ENCODE peak calls at places on chromosomes 13 and 19, in four cellular contexts. One of them, this sample, is unnamed.

GRCh38 chr19:2636897-2637683 is 65.4 kb downstream of the GNG7 start:
- DNase-seq in fibroblast of pulmonary artery: peak; percentile 61
- DNase-seq in GM10248: peak; percentile 91
- DNase-seq in A549: peak; percentile 52
- DNase-seq in this sample: peak; percentile 23

GRCh38 chr13:97015661-97016350 is 21.5 kb upstream of the OXGR1 start:
- DNase-seq in GM10248: no peak
- DNase-seq in A549: no peak
- DNase-seq in fibroblast of pulmonary artery: no peak
- DNase-seq in this sample: peak; percentile 61

GRCh38 chr19:40247178-40247577 is 20.7 kb upstream of the CCNP start:
- DNase-seq in A549: no peak
- DNase-seq in GM10248: no peak
- DNase-seq in fibroblast of pulmonary artery: no peak
- DNase-seq in this sample: no peak

GRCh38 chr13:48161530-48162179 is 66.8 kb upstream of the MED4 start:
- DNase-seq in fibroblast of pulmonary artery: no peak
- DNase-seq in A549: no peak
- DNase-seq in GM10248: no peak
- DNase-seq in this sample: no peak

GRCh38 chr19:38684078-38684861 is 36.8 kb downstream of the ACTN4 start:
- DNase-seq in GM10248: peak; percentile 56
- DNase-seq in A549: peak; percentile 100
- DNase-seq in fibroblast of pulmonary artery: peak; percentile 95
- DNase-seq in this sample: peak; percentile 89

GRCh38 chr13:63107163-63107935 is 1691.7 kb upstream of the PCDH20 start:
- DNase-seq in fibroblast of pulmonary artery: peak; percentile 14
- DNase-seq in GM10248: no peak
- DNase-seq in A549: peak; percentile 13
- DNase-seq in this sample: peak; percentile 35

GRCh38 chr13:63190219-63190618 is 1774.6 kb upstream of the PCDH20 start:
- DNase-seq in GM10248: no peak
- DNase-seq in A549: no peak
- DNase-seq in fibroblast of pulmonary artery: no peak
- DNase-seq in this sample: no peak

GRCh38 chr13:26186995-26187394 is 35.1 kb downstream of the RNF6 start:
- DNase-seq in GM10248: no peak
- DNase-seq in A549: no peak
- DNase-seq in fibroblast of pulmonary artery: no peak
- DNase-seq in this sample: no peak

GRCh38 chr19:6297202-6297601 is 17.4 kb upstream of the MLLT1 start:
- DNase-seq in A549: no peak
- DNase-seq in GM10248: no peak
- DNase-seq in fibroblast of pulmonary artery: no peak
- DNase-seq in this sample: no peak

GRCh38 chr13:114313061-114313860 is 1.0 kb upstream of the CHAMP1 start:
- DNase-seq in A549: peak; percentile 11
- DNase-seq in GM10248: peak; percentile 65
- DNase-seq in fibroblast of pulmonary artery: no peak
- DNase-seq in this sample: peak; percentile 22

GRCh38 chr19:48614436-48615144 is at the start of gene FAM83E:
- DNase-seq in fibroblast of pulmonary artery: no peak
- DNase-seq in A549: peak; percentile 61
- DNase-seq in GM10248: no peak
- DNase-seq in this sample: no peak

GRCh38 chr13:34959489-34959888 is 17.4 kb downstream of the NBEA start:
- DNase-seq in A549: no peak
- DNase-seq in fibroblast of pulmonary artery: no peak
- DNase-seq in GM10248: no peak
- DNase-seq in this sample: no peak

GRCh38 chr19:6752257-6753177 is 13.0 kb downstream of the TRIP10 start:
- DNase-seq in A549: no peak
- DNase-seq in fibroblast of pulmonary artery: no peak
- DNase-seq in GM10248: no peak
- DNase-seq in this sample: no peak

GRCh38 chr19:48368942-48369341 is 4.8 kb downstream of the SYNGR4 start:
- DNase-seq in fibroblast of pulmonary artery: no peak
- DNase-seq in GM10248: no peak
- DNase-seq in A549: no peak
- DNase-seq in this sample: no peak

GRCh38 chr13:27450921-27451461 is 627 bp upstream of the MTIF3 start:
- DNase-seq in A549: peak; percentile 25
- DNase-seq in fibroblast of pulmonary artery: peak; percentile 49
- DNase-seq in GM10248: peak; percentile 21
- DNase-seq in this sample: peak; percentile 51

GRCh38 chr13:59178344-59178743 is 985.4 kb downstream of the DIAPH3 start:
- DNase-seq in GM10248: no peak
- DNase-seq in A549: no peak
- DNase-seq in fibroblast of pulmonary artery: peak; percentile 30
- DNase-seq in this sample: peak; percentile 29

GRCh38 chr19:52453324-52454094 is at the start of gene ZNF578:
- DNase-seq in fibroblast of pulmonary artery: peak; percentile 86
- DNase-seq in GM10248: peak; percentile 34
- DNase-seq in A549: no peak
- DNase-seq in this sample: peak; percentile 91

GRCh38 chr13:112968380-112968909 is 569 bp upstream of the MCF2L start:
- DNase-seq in fibroblast of pulmonary artery: no peak
- DNase-seq in GM10248: no peak
- DNase-seq in A549: no peak
- DNase-seq in this sample: no peak

GRCh38 chr13:113854238-113855011 is 9.5 kb downstream of the GAS6 start:
- DNase-seq in fibroblast of pulmonary artery: peak; percentile 34
- DNase-seq in A549: no peak
- DNase-seq in GM10248: no peak
- DNase-seq in this sample: peak; percentile 66

GRCh38 chr13:35164324-35164932 is 222.4 kb downstream of the NBEA start:
- DNase-seq in A549: peak; percentile 38
- DNase-seq in GM10248: peak; percentile 16
- DNase-seq in fibroblast of pulmonary artery: peak; percentile 65
- DNase-seq in this sample: peak; percentile 37

GRCh38 chr19:39052243-39052746 is 19.9 kb upstream of the FBXO27 start:
- DNase-seq in GM10248: peak; percentile 73
- DNase-seq in fibroblast of pulmonary artery: peak; percentile 69
- DNase-seq in A549: peak; percentile 87
- DNase-seq in this sample: peak; percentile 49

GRCh38 chr13:114049626-114050101 is 75.8 kb upstream of the C13orf46 start:
- DNase-seq in fibroblast of pulmonary artery: no peak
- DNase-seq in GM10248: no peak
- DNase-seq in A549: no peak
- DNase-seq in this sample: no peak

GRCh38 chr13:35672611-35673010 is 196.1 kb upstream of the MAB21L1 start:
- DNase-seq in A549: no peak
- DNase-seq in fibroblast of pulmonary artery: no peak
- DNase-seq in GM10248: no peak
- DNase-seq in this sample: peak; percentile 15

GRCh38 chr19:12374026-12374425 is 8.5 kb upstream of the ZNF442 start:
- DNase-seq in GM10248: no peak
- DNase-seq in A549: no peak
- DNase-seq in fibroblast of pulmonary artery: no peak
- DNase-seq in this sample: no peak

DNA sequence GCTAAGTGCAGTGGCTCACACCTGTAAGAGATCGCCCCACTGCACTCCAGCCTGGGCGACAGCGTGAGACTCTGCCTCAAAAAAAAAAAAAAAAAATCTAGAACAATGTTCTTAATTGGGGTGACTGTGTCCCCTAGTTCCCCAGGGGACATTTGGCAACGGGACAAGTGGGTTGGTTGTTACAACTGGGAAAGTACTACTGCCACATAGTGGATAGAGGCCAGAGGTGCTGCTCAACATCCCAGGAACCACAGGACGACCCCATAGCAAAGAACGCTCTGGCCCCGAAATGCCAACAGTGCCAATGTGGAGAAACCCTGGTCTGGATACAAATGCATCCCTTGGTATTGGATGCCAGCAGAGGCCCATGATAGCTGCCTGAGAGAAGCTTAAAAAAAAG is 11.8 kb downstream of the NLRP12 start:
- DNase-seq in A549: peak; percentile 36
- DNase-seq in fibroblast of pulmonary artery: no peak
- DNase-seq in GM10248: no peak
- DNase-seq in this sample: no peak
- TF ChIP-seq CTCF in A549: peak; percentile 23
- TF ChIP-seq CTCF in fibroblast of pulmonary artery: peak; percentile 41
- TF ChIP-seq CTCF in GM10248: no peak
- TF ChIP-seq CTCF in this sample: peak; percentile 17

GRCh38 chr19:35785087-35785627 is 9.8 kb downstream of the ARHGAP33 start:
- DNase-seq in GM10248: no peak
- DNase-seq in fibroblast of pulmonary artery: no peak
- DNase-seq in A549: no peak
- DNase-seq in this sample: no peak

GRCh38 chr19:35788205-35788960 is 13.0 kb downstream of the ARHGAP33 start:
- DNase-seq in GM10248: no peak
- DNase-seq in A549: no peak
- DNase-seq in fibroblast of pulmonary artery: no peak
- DNase-seq in this sample: no peak

GRCh38 chr19:35787227-35787799 is 11.9 kb downstream of the ARHGAP33 start:
- DNase-seq in fibroblast of pulmonary artery: no peak
- DNase-seq in GM10248: no peak
- DNase-seq in A549: no peak
- DNase-seq in this sample: no peak

GRCh38 chr19:35784401-35785086 is 9.2 kb downstream of the ARHGAP33 start:
- DNase-seq in A549: no peak
- DNase-seq in fibroblast of pulmonary artery: no peak
- DNase-seq in GM10248: no peak
- DNase-seq in this sample: no peak

GRCh38 chr19:35786299-35787160 is 11.2 kb downstream of the ARHGAP33 start:
- DNase-seq in A549: no peak
- DNase-seq in GM10248: no peak
- DNase-seq in fibroblast of pulmonary artery: no peak
- DNase-seq in this sample: no peak
- TF ChIP-seq CTCF in A549: no peak
- TF ChIP-seq CTCF in GM10248: no peak
- TF ChIP-seq CTCF in fibroblast of pulmonary artery: no peak
- TF ChIP-seq CTCF in this sample: no peak

DNA sequence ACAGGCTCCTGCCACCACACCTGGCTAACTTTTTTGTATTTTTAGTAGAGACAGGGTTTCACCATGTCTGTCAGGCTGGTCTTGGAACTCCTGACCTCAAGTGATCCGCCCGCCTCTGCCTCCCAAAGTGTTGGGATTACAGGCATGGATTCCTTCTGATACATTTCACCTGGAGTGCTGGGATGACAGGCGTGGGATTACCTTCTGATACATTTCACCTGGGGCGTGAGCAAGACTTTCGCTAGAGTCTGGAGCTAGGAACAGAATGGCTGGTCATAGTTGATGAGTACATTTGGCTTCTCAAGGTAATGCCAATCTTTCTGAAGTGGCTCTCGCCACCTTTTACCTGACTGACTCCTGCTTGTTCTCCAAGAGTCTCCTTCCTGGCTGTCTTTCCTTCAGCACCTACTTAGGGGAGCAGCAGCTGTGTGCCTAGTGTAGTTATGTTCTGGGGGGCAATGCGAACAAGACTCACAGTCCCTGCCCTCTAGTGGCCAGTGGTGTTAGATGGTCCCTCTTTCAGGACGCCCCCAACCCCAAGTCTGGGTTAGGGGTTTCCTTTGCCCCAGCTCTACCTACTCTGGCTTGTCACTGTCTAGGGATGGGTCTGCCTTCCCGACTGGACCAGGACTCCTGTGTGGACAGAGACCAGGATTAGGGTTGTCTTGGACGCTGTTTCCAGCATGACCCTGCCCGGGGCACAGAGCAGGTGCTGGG is 19.3 kb downstream of the PPP1R37 start:
- DNase-seq in GM10248: no peak
- DNase-seq in fibroblast of pulmonary artery: no peak
- DNase-seq in A549: no peak
- DNase-seq in this sample: no peak
- TF ChIP-seq CTCF in GM10248: no peak
- TF ChIP-seq CTCF in fibroblast of pulmonary artery: no peak
- TF ChIP-seq CTCF in A549: peak; percentile 16
- TF ChIP-seq CTCF in this sample: no peak

DNA sequence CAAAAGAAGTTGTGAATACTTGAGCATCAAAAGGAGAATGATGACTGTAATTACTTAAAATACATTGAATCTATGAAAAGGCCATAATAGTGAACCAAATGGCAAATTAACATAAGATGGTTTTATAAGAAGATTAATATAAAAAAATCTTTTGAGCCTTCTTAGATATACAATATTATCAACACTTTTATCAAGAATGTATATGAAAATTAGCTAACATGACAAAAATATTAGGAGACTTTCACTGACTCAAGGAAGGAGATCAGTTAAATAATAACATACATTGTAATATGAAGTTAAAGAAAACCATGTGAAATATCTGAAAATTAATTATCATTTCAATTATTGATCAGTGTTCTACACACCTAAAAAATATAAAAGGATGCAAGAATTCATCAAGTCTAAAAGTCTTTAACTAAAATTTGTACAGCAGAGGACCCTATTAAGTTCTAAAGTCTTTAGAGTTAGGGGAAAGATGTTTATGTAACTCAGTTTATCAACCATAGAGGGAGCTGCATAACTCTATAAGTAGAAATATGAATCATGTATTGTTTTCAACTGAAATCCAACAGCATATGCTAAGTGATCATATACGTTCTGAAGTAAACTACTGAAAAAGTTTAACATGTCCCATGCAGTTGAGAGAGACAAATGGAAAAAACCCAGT is 756.1 kb upstream of the MIR17HG start:
- DNase-seq in fibroblast of pulmonary artery: no peak
- DNase-seq in GM10248: no peak
- DNase-seq in A549: no peak
- DNase-seq in this sample: no peak
- TF ChIP-seq CTCF in fibroblast of pulmonary artery: no peak
- TF ChIP-seq CTCF in GM10248: no peak
- TF ChIP-seq CTCF in A549: no peak
- TF ChIP-seq CTCF in this sample: no peak

DNA sequence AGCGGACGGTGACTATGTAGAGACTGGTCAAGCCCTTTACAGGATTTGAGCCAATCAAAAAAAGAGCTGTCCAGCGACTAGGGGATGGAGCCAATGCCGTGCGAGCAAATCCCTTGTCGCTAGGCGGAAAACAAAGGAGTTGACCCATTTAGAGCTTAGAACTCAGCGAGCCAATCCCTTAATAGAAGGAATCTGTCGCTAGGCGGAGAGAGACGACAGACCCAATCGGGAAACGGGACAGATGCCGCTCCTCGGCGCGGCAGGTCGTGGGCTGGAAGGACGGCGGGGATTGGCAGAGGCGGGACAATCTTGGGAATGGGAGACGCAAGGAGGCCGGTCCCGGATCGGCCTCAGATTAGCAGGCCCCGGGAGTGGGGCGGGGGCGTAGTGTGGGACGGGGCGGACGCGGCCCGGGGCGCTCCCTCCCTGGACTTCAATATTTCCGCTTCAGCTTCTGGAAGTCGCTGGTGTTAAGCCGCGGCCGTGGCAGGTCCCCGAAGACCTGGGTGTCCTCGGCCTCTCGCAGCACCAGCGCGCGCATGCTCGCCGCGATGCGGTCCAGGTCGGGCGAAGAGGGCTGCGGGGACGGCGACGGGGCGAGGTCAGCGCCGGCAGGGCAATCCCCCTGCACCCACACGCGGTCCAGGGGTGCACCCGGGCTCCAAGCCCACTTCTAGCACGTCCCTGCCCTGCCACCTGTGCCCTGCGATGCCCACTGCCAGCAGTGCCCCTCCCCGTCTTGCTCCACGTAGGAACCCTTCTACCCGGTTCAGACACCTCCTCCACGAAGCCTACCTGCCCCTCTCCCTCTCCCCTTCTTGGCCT is 2.3 kb upstream of the PNKP start:
- DNase-seq in GM10248: peak; percentile 89
- DNase-seq in A549: peak; percentile 100
- DNase-seq in fibroblast of pulmonary artery: peak; percentile 100
- DNase-seq in this sample: peak; percentile 100
- TF ChIP-seq CTCF in GM10248: no peak
- TF ChIP-seq CTCF in A549: no peak
- TF ChIP-seq CTCF in fibroblast of pulmonary artery: no peak
- TF ChIP-seq CTCF in this sample: no peak

GRCh38 chr13:104534847-104535246 is 1468.6 kb upstream of the SLC10A2 start:
- DNase-seq in A549: peak; percentile 21
- DNase-seq in fibroblast of pulmonary artery: no peak
- DNase-seq in GM10248: no peak
- DNase-seq in this sample: no peak
- TF ChIP-seq CTCF in A549: no peak
- TF ChIP-seq CTCF in fibroblast of pulmonary artery: no peak
- TF ChIP-seq CTCF in GM10248: no peak
- TF ChIP-seq CTCF in this sample: peak; percentile 4

This sample was measured in fibroblast of lung.